ENCODE peak calls at places on chromosomes 2 and 18, in ten cellular contexts. I is epithelial cell of esophagus; G is HEK293T; H is ELR; X is A172; W is brain microvascular endothelial cell; R is stimulated activated CD8-positive, alpha-beta memory T cell treated with anti-CD3 and anti-CD28 coated beads, Interleukin-2, amount 100 ng/mL, for 48 hours; P is cerebellum; S is NCI-H187 treated with DMSO at 0.1 percent for 48 hours; C is EL. T is an unnamed sample.

GRCh38 chr2:10423400-10423774 is 24.7 kb downstream of the ODC1 start:
- DNase-seq in G (no peak), I (no peak), C (no peak), W (no peak), X (no peak), H (no peak), S (no peak), P (no peak), R (no peak), T (no peak)

GRCh38 chr2:238362611-238363010 is 42.3 kb downstream of the TRAF3IP1 start:
- DNase-seq in I (no peak), C (no peak), S (no peak), H (no peak), P (peak), X (no peak), R (no peak), W (no peak), G (no peak), T (no peak)

GRCh38 chr2:72300147-72300684 is 152.6 kb upstream of the CYP26B1 start:
- DNase-seq in S (no peak), C (no peak), R (no peak), I (no peak), W (no peak), X (no peak), P (no peak), H (no peak), G (no peak), T (no peak)

GRCh38 chr2:30394096-30394495 is 53.0 kb upstream of the LCLAT1 start:
- DNase-seq in W (no peak), C (no peak), H (no peak), R (no peak), I (no peak), P (no peak), G (no peak), X (no peak), S (no peak), T (no peak)

GRCh38 chr2:138474093-138474834 is 27.3 kb upstream of the SPOPL start:
- DNase-seq in X (no peak), W (peak), H (no peak), G (no peak), I (no peak), C (no peak), R (no peak), S (no peak), P (no peak), T (no peak)

GRCh38 chr2:53708988-53709387 is 58.6 kb upstream of the CHAC2 start:
- DNase-seq in H (no peak), X (no peak), S (no peak), P (no peak), W (no peak), C (no peak), G (no peak), I (no peak), R (no peak), T (no peak)

GRCh38 chr18:42258301-42258965 is 303.4 kb downstream of the PIK3C3 start:
- DNase-seq in G (no peak), X (no peak), I (no peak), H (no peak), W (no peak), C (no peak), S (no peak), R (no peak), P (no peak), T (no peak)

GRCh38 chr2:207771421-207771820 is 1.7 kb upstream of the FZD5 start:
- DNase-seq in P (no peak), S (no peak), C (no peak), X (no peak), I (no peak), G (no peak), R (no peak), H (no peak), W (no peak), T (no peak)

GRCh38 chr2:44572196-44572900 is 210.6 kb downstream of the CAMKMT start:
- DNase-seq in S (no peak), H (peak), R (no peak), C (peak), I (peak), G (no peak), X (no peak), P (no peak), W (peak), T (no peak)

GRCh38 chr18:24497052-24497754 is 36.8 kb downstream of the HRH4 start:
- DNase-seq in C (peak), P (peak), R (no peak), G (no peak), H (peak), I (peak), S (no peak), W (no peak), X (peak), T (no peak)

GRCh38 chr2:238456966-238457926 is 30.5 kb downstream of the ASB1 start:
- DNase-seq in R (no peak), P (no peak), W (no peak), S (no peak), G (no peak), X (no peak), H (no peak), I (no peak), C (peak), T (no peak)

GRCh38 chr2:96137611-96138129 is 632 bp downstream of the ASTL start:
- DNase-seq in G (no peak), W (no peak), H (no peak), C (no peak), X (no peak), R (no peak), S (no peak), I (no peak), P (no peak), T (no peak)

GRCh38 chr2:10283106-10284062 is 19.3 kb upstream of the HPCAL1 start:
- DNase-seq in G (no peak), H (peak), I (peak), X (peak), R (peak), C (peak), S (no peak), P (no peak), W (peak), T (no peak)

GRCh38 chr2:55163258-55163657 is 68.8 kb downstream of the CLHC1 start:
- DNase-seq in S (no peak), X (no peak), P (no peak), W (peak), H (peak), R (no peak), G (no peak), C (peak), I (no peak), T (no peak)

GRCh38 chr18:12821408-12821807 is 62.6 kb downstream of the PTPN2 start:
- DNase-seq in R (no peak), H (no peak), I (no peak), G (no peak), W (no peak), P (no peak), S (no peak), X (no peak), C (no peak), T (no peak)

GRCh38 chr2:234254783-234255521 is 204.4 kb downstream of the SPP2 start:
- DNase-seq in X (no peak), G (no peak), P (no peak), W (no peak), H (no peak), I (peak), R (no peak), C (no peak), S (no peak), T (no peak)

GRCh38 chr2:234615643-234616356 is 118.9 kb upstream of the ARL4C start:
- DNase-seq in X (no peak), S (no peak), W (no peak), H (no peak), I (no peak), G (no peak), C (peak), P (no peak), R (no peak), T (no peak)

GRCh38 chr18:46407471-46408166 is 249.4 kb downstream of the LOXHD1 start:
- DNase-seq in C (no peak), I (peak), W (peak), P (no peak), X (no peak), G (no peak), S (no peak), H (no peak), R (no peak), T (no peak)

GRCh38 chr2:203935568-203935967 is 995 bp upstream of the ICOS start:
- DNase-seq in I (no peak), S (no peak), W (no peak), R (no peak), X (no peak), G (no peak), C (no peak), P (no peak), H (no peak), T (no peak)

GRCh38 chr2:287471-287885 is 413 bp downstream of the ALKAL2 start:
- DNase-seq in R (no peak), S (no peak), I (peak), C (no peak), P (no peak), X (no peak), G (peak), H (no peak), W (no peak), T (no peak)

GRCh38 chr2:113886479-113887383 is 3.2 kb upstream of the ACTR3 start:
- DNase-seq in G (no peak), P (no peak), S (no peak), X (peak), C (peak), W (peak), H (peak), I (peak), R (peak), T (peak)

T was measured in GM18507.